ENCODE peak calls at places on chromosomes 11 and 22, in seven cellular contexts. One of them, this sample, is unnamed.

GRCh38 chr22:30327864-30328345 is 1.2 kb upstream of the TBC1D10A start:
- DNase-seq in astrocyte of the spinal cord: no peak
- DNase-seq in thyroid gland: peak
- DNase-seq in CD8-positive, alpha-beta memory T cell: no peak
- DNase-seq in SJSA1: no peak
- DNase-seq in sigmoid colon: no peak
- DNase-seq in naive thymus-derived CD4-positive, alpha-beta T cell: no peak
- DNase-seq in this sample: peak

GRCh38 chr11:72704028-72704782 is 30.0 kb upstream of the PDE2A start:
- DNase-seq in astrocyte of the spinal cord: no peak
- DNase-seq in thyroid gland: no peak
- DNase-seq in CD8-positive, alpha-beta memory T cell: no peak
- DNase-seq in SJSA1: no peak
- DNase-seq in sigmoid colon: no peak
- DNase-seq in naive thymus-derived CD4-positive, alpha-beta T cell: no peak
- DNase-seq in this sample: peak

GRCh38 chr22:42039271-42039670 is 31.3 kb downstream of the NAGA start:
- DNase-seq in astrocyte of the spinal cord: no peak
- DNase-seq in thyroid gland: no peak
- DNase-seq in CD8-positive, alpha-beta memory T cell: no peak
- DNase-seq in SJSA1: no peak
- DNase-seq in sigmoid colon: no peak
- DNase-seq in naive thymus-derived CD4-positive, alpha-beta T cell: no peak
- DNase-seq in this sample: no peak

GRCh38 chr22:19179472-19180048 is 1.0 kb upstream of the SLC25A1 start:
- DNase-seq in astrocyte of the spinal cord: peak
- DNase-seq in thyroid gland: peak
- DNase-seq in CD8-positive, alpha-beta memory T cell: peak
- DNase-seq in SJSA1: no peak
- DNase-seq in sigmoid colon: peak
- DNase-seq in naive thymus-derived CD4-positive, alpha-beta T cell: no peak
- DNase-seq in this sample: peak

GRCh38 chr11:128790200-128790599 is 76.9 kb downstream of the KCNJ1 start:
- DNase-seq in astrocyte of the spinal cord: peak
- DNase-seq in thyroid gland: no peak
- DNase-seq in CD8-positive, alpha-beta memory T cell: no peak
- DNase-seq in SJSA1: no peak
- DNase-seq in sigmoid colon: no peak
- DNase-seq in naive thymus-derived CD4-positive, alpha-beta T cell: no peak
- DNase-seq in this sample: peak

GRCh38 chr11:66902486-66903177 is 45.8 kb downstream of the LRFN4 start:
- DNase-seq in astrocyte of the spinal cord: no peak
- DNase-seq in thyroid gland: no peak
- DNase-seq in CD8-positive, alpha-beta memory T cell: no peak
- DNase-seq in SJSA1: no peak
- DNase-seq in sigmoid colon: no peak
- DNase-seq in naive thymus-derived CD4-positive, alpha-beta T cell: no peak
- DNase-seq in this sample: peak

GRCh38 chr11:36376315-36376887 is 80.3 kb downstream of the PRR5L start:
- DNase-seq in astrocyte of the spinal cord: peak
- DNase-seq in thyroid gland: no peak
- DNase-seq in CD8-positive, alpha-beta memory T cell: peak
- DNase-seq in SJSA1: peak
- DNase-seq in sigmoid colon: peak
- DNase-seq in naive thymus-derived CD4-positive, alpha-beta T cell: no peak
- DNase-seq in this sample: peak

GRCh38 chr22:50199251-50199721 is 1.5 kb upstream of the SELENOO start:
- DNase-seq in astrocyte of the spinal cord: no peak
- DNase-seq in thyroid gland: no peak
- DNase-seq in CD8-positive, alpha-beta memory T cell: no peak
- DNase-seq in SJSA1: no peak
- DNase-seq in sigmoid colon: no peak
- DNase-seq in naive thymus-derived CD4-positive, alpha-beta T cell: no peak
- DNase-seq in this sample: no peak

GRCh38 chr11:66692871-66693331 is 15.2 kb upstream of the RBM4B start:
- DNase-seq in astrocyte of the spinal cord: no peak
- DNase-seq in thyroid gland: no peak
- DNase-seq in CD8-positive, alpha-beta memory T cell: peak
- DNase-seq in SJSA1: no peak
- DNase-seq in sigmoid colon: no peak
- DNase-seq in naive thymus-derived CD4-positive, alpha-beta T cell: no peak
- DNase-seq in this sample: peak

GRCh38 chr22:11066458-11067285 is 4461.3 kb upstream of the OR11H1 start:
- DNase-seq in astrocyte of the spinal cord: no peak
- DNase-seq in thyroid gland: no peak
- DNase-seq in CD8-positive, alpha-beta memory T cell: no peak
- DNase-seq in SJSA1: no peak
- DNase-seq in sigmoid colon: peak
- DNase-seq in naive thymus-derived CD4-positive, alpha-beta T cell: no peak
- DNase-seq in this sample: peak

GRCh38 chr11:110855246-110855645 is 143.0 kb upstream of the ARHGAP20 start:
- DNase-seq in astrocyte of the spinal cord: no peak
- DNase-seq in thyroid gland: no peak
- DNase-seq in CD8-positive, alpha-beta memory T cell: no peak
- DNase-seq in SJSA1: no peak
- DNase-seq in sigmoid colon: no peak
- DNase-seq in naive thymus-derived CD4-positive, alpha-beta T cell: no peak
- DNase-seq in this sample: no peak

GRCh38 chr11:49208006-49208721 is at the start of gene FOLH1:
- DNase-seq in astrocyte of the spinal cord: no peak
- DNase-seq in thyroid gland: peak
- DNase-seq in CD8-positive, alpha-beta memory T cell: no peak
- DNase-seq in SJSA1: peak
- DNase-seq in sigmoid colon: peak
- DNase-seq in naive thymus-derived CD4-positive, alpha-beta T cell: no peak
- DNase-seq in this sample: peak

GRCh38 chr22:44889233-44889878 is 120.4 kb downstream of the PHF21B start:
- DNase-seq in astrocyte of the spinal cord: no peak
- DNase-seq in thyroid gland: no peak
- DNase-seq in CD8-positive, alpha-beta memory T cell: no peak
- DNase-seq in SJSA1: no peak
- DNase-seq in sigmoid colon: no peak
- DNase-seq in naive thymus-derived CD4-positive, alpha-beta T cell: no peak
- DNase-seq in this sample: peak

DNA sequence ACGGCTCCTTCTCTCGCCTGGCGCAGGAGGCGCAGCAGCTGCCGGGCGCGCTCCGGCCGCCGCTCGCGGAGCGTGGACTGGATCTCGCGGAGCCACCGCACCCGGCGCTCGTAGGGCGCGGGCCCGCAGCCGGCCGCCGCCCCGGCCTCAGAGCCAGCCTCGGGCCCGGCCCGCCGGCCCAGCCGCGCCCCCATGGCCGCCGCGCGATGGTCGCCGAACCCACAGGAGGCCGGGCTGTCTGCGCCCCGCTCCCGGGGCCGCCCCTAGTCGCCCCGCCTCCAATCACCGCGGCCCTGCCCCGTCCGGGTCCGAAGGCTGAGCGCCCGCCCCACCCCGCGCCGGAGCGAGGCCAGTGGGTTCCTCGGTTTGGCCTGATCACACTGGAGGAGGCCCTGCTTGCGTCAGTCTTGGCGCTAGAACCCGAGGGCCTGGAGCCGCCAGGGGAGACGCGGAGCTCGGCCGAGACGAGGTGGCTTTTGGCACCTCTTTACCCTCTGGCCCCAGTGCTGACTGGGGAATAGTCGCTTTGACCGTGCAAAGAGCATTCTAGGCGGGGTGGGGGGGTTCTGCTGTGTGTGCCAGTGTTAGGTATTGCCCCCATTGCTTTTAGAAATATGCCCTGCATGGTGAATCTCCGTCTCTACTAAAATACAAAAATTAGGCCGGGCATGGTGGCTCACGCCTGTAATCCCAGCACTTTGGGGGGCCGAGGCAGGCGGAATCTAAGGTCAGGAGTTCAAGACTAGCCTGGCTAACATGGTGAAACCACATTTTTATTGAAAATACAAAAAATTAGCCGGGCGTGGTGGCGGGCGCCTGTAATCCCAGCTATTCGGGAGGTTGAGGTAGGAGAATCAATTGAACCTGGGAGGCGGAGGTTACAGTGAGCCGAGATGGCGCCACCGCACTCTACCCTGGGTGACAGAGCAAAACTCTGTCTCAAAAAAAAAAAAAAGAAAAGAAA is at the start of gene LRRC75B:
- DNase-seq in astrocyte of the spinal cord: peak
- DNase-seq in thyroid gland: peak
- DNase-seq in CD8-positive, alpha-beta memory T cell: no peak
- DNase-seq in SJSA1: peak
- DNase-seq in sigmoid colon: peak
- DNase-seq in naive thymus-derived CD4-positive, alpha-beta T cell: no peak
- DNase-seq in this sample: peak
- H3K4me3 ChIP-seq in astrocyte of the spinal cord: peak
- H3K4me3 ChIP-seq in thyroid gland: peak
- H3K4me3 ChIP-seq in CD8-positive, alpha-beta memory T cell: no peak
- H3K4me3 ChIP-seq in SJSA1: peak
- H3K4me3 ChIP-seq in sigmoid colon: peak
- H3K4me3 ChIP-seq in naive thymus-derived CD4-positive, alpha-beta T cell: no peak
- H3K4me3 ChIP-seq in this sample: peak

GRCh38 chr11:64913171-64913727 is 3.8 kb downstream of the ATG2A start:
- DNase-seq in astrocyte of the spinal cord: no peak
- DNase-seq in thyroid gland: no peak
- DNase-seq in CD8-positive, alpha-beta memory T cell: no peak
- DNase-seq in SJSA1: no peak
- DNase-seq in sigmoid colon: no peak
- DNase-seq in naive thymus-derived CD4-positive, alpha-beta T cell: no peak
- DNase-seq in this sample: no peak

GRCh38 chr11:64916040-64916847 is 765 bp downstream of the ATG2A start:
- DNase-seq in astrocyte of the spinal cord: no peak
- DNase-seq in thyroid gland: peak
- DNase-seq in CD8-positive, alpha-beta memory T cell: peak
- DNase-seq in SJSA1: peak
- DNase-seq in sigmoid colon: peak
- DNase-seq in naive thymus-derived CD4-positive, alpha-beta T cell: no peak
- DNase-seq in this sample: peak

GRCh38 chr11:64911689-64912088 is 5.3 kb downstream of the ATG2A start:
- DNase-seq in astrocyte of the spinal cord: no peak
- DNase-seq in thyroid gland: no peak
- DNase-seq in CD8-positive, alpha-beta memory T cell: no peak
- DNase-seq in SJSA1: no peak
- DNase-seq in sigmoid colon: no peak
- DNase-seq in naive thymus-derived CD4-positive, alpha-beta T cell: no peak
- DNase-seq in this sample: no peak

GRCh38 chr11:64915366-64915887 is 1.6 kb downstream of the ATG2A start:
- DNase-seq in astrocyte of the spinal cord: no peak
- DNase-seq in thyroid gland: no peak
- DNase-seq in CD8-positive, alpha-beta memory T cell: no peak
- DNase-seq in SJSA1: no peak
- DNase-seq in sigmoid colon: no peak
- DNase-seq in naive thymus-derived CD4-positive, alpha-beta T cell: no peak
- DNase-seq in this sample: peak

DNA sequence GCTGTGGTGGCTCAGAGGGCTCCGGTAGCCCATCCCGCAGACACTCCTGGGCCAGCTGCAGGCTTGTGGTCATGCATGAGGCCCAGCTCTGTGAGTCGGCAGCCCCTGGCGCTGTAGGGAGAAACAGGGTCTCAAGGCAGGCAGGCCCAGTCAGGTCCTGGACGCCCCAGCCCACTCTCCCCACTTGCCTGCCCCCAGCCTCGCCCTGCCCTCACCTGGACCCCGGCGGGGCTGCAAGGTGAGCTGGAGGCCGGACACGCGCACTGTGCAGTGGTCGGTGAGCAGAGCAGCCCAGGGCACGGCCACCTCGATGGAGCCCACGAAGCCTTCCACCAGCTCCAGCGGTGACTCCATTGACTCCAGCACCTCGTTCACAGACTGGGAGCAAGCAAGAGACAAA is 2.9 kb downstream of the ATG2A start:
- DNase-seq in astrocyte of the spinal cord: no peak
- DNase-seq in thyroid gland: no peak
- DNase-seq in CD8-positive, alpha-beta memory T cell: no peak
- DNase-seq in SJSA1: no peak
- DNase-seq in sigmoid colon: no peak
- DNase-seq in naive thymus-derived CD4-positive, alpha-beta T cell: no peak
- DNase-seq in this sample: no peak
- H3K4me3 ChIP-seq in astrocyte of the spinal cord: no peak
- H3K4me3 ChIP-seq in thyroid gland: no peak
- H3K4me3 ChIP-seq in CD8-positive, alpha-beta memory T cell: no peak
- H3K4me3 ChIP-seq in SJSA1: no peak
- H3K4me3 ChIP-seq in sigmoid colon: no peak
- H3K4me3 ChIP-seq in naive thymus-derived CD4-positive, alpha-beta T cell: no peak
- H3K4me3 ChIP-seq in this sample: no peak

DNA sequence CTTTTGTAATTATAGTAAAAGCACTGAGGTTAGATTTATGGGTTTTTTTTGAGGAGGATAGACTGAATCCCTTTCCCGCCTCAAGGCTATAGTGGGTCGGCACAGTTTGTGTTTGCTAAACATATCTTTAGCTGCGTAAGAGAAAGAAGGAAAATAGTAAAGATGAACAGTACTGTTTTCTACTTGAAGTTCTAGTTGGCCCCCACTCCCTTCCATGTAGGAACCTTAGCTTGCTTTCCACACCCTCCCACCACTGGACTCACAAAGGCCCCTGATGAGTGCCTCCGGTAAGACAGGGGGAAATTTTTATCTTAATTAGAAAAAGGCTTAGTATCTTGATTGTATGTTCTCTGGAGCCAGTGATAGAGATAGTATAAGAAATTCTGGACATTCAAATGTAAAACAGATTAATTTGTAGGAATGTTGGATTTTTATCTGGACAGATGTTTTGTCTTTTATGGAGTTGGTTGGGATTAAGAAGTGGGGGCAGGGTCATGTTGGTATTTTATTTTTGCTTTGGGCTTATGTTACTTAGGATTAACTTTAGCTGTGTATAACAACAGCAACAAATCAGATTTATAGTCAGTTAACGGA is 49.4 kb downstream of the PTPRJ start:
- DNase-seq in astrocyte of the spinal cord: no peak
- DNase-seq in thyroid gland: no peak
- DNase-seq in CD8-positive, alpha-beta memory T cell: no peak
- DNase-seq in SJSA1: no peak
- DNase-seq in sigmoid colon: no peak
- DNase-seq in naive thymus-derived CD4-positive, alpha-beta T cell: no peak
- DNase-seq in this sample: no peak
- H3K4me3 ChIP-seq in astrocyte of the spinal cord: no peak
- H3K4me3 ChIP-seq in thyroid gland: no peak
- H3K4me3 ChIP-seq in CD8-positive, alpha-beta memory T cell: no peak
- H3K4me3 ChIP-seq in SJSA1: no peak
- H3K4me3 ChIP-seq in sigmoid colon: no peak
- H3K4me3 ChIP-seq in naive thymus-derived CD4-positive, alpha-beta T cell: no peak
- H3K4me3 ChIP-seq in this sample: no peak

GRCh38 chr11:122785156-122785605 is 53.1 kb upstream of the CRTAM start:
- DNase-seq in astrocyte of the spinal cord: no peak
- DNase-seq in thyroid gland: no peak
- DNase-seq in CD8-positive, alpha-beta memory T cell: no peak
- DNase-seq in SJSA1: no peak
- DNase-seq in sigmoid colon: no peak
- DNase-seq in naive thymus-derived CD4-positive, alpha-beta T cell: no peak
- DNase-seq in this sample: no peak
- H3K4me3 ChIP-seq in astrocyte of the spinal cord: no peak
- H3K4me3 ChIP-seq in thyroid gland: no peak
- H3K4me3 ChIP-seq in CD8-positive, alpha-beta memory T cell: no peak
- H3K4me3 ChIP-seq in SJSA1: no peak
- H3K4me3 ChIP-seq in sigmoid colon: no peak
- H3K4me3 ChIP-seq in naive thymus-derived CD4-positive, alpha-beta T cell: no peak
- H3K4me3 ChIP-seq in this sample: no peak

GRCh38 chr11:19466314-19466713 is 225.6 kb upstream of the E2F8 start:
- DNase-seq in astrocyte of the spinal cord: no peak
- DNase-seq in thyroid gland: no peak
- DNase-seq in CD8-positive, alpha-beta memory T cell: no peak
- DNase-seq in SJSA1: no peak
- DNase-seq in sigmoid colon: no peak
- DNase-seq in naive thymus-derived CD4-positive, alpha-beta T cell: no peak
- DNase-seq in this sample: no peak
- H3K4me3 ChIP-seq in astrocyte of the spinal cord: no peak
- H3K4me3 ChIP-seq in thyroid gland: no peak
- H3K4me3 ChIP-seq in CD8-positive, alpha-beta memory T cell: no peak
- H3K4me3 ChIP-seq in SJSA1: no peak
- H3K4me3 ChIP-seq in sigmoid colon: no peak
- H3K4me3 ChIP-seq in naive thymus-derived CD4-positive, alpha-beta T cell: no peak
- H3K4me3 ChIP-seq in this sample: no peak